ENCODE peak calls at places on chromosome 9, in six cellular contexts. Q, A, H, F, O and E are unnamed samples.

GRCh38 chr9:112665347-112665746 is 52.6 kb downstream of the INIP start:
- DNase-seq in A (no peak), Q (no peak), F (no peak), H (no peak), O (no peak), E (no peak)

GRCh38 chr9:113600477-113600851 is 136.9 kb downstream of the RGS3 start:
- DNase-seq in O (no peak), Q (no peak), F (no peak), A (no peak), H (no peak), E (no peak)

GRCh38 chr9:92650296-92650695 is 19.6 kb downstream of the IPPK start:
- DNase-seq in O (no peak), F (no peak), Q (no peak), A (no peak), H (no peak), E (no peak)

GRCh38 chr9:129335456-129336129 is 157.5 kb upstream of the IER5L start:
- DNase-seq in Q (no peak), A (no peak), H (no peak), O (no peak), F (no peak), E (no peak)

GRCh38 chr9:107426126-107426525 is 63.4 kb downstream of the KLF4 start:
- DNase-seq in O (no peak), Q (no peak), A (no peak), F (no peak), H (no peak), E (no peak)

GRCh38 chr9:135501261-135502167 is 1.0 kb downstream of the MRPS2 start:
- DNase-seq in A (no peak), Q (no peak), O (no peak), H (no peak), F (no peak), E (peak; percentile 44)

GRCh38 chr9:121321039-121321503 is 49.0 kb downstream of the STOM start:
- DNase-seq in F (no peak), H (no peak), A (no peak), Q (no peak), O (no peak), E (no peak)

GRCh38 chr9:134830926-134831720 is 49.5 kb upstream of the FCN2 start:
- DNase-seq in O (no peak), H (peak; percentile 5), F (no peak), Q (no peak), A (no peak), E (no peak)

GRCh38 chr9:134985451-134985850 is 67.7 kb upstream of the FCN1 start:
- DNase-seq in O (no peak), F (no peak), A (no peak), Q (no peak), H (no peak), E (no peak)

GRCh38 chr9:134175291-134175807 is 11.0 kb upstream of the RNU6ATAC start:
- DNase-seq in Q (no peak), F (no peak), A (no peak), H (no peak), O (no peak), E (no peak)

GRCh38 chr9:91676042-91676441 is 252.4 kb upstream of the NFIL3 start:
- DNase-seq in H (no peak), O (no peak), F (no peak), A (no peak), Q (no peak), E (no peak)

GRCh38 chr9:136566899-136567298 is 21.1 kb upstream of the NOTCH1 start:
- DNase-seq in O (no peak), H (no peak), F (peak; percentile 92), A (no peak), Q (no peak), E (peak; percentile 69)

GRCh38 chr9:82532504-82532903 is 530.4 kb downstream of the RASEF start:
- DNase-seq in H (peak; percentile 20), Q (peak; percentile 46), A (no peak), F (no peak), O (no peak), E (peak; percentile 7)

GRCh38 chr9:133427658-133428348 is 5.6 kb downstream of the ADAMTS13 start:
- DNase-seq in O (no peak), H (no peak), A (no peak), F (no peak), Q (no peak), E (no peak)

GRCh38 chr9:37156781-37157356 is 36.5 kb downstream of the ZCCHC7 start:
- DNase-seq in Q (no peak), F (no peak), A (no peak), O (no peak), H (no peak), E (no peak)

GRCh38 chr9:71357346-71357745 is 235.9 kb upstream of the TRPM3 start:
- DNase-seq in A (no peak), H (no peak), F (no peak), O (no peak), Q (no peak), E (no peak)

GRCh38 chr9:124814178-124814535 is 37.2 kb downstream of the OLFML2A start:
- DNase-seq in F (no peak), H (no peak), O (no peak), A (no peak), Q (no peak), E (no peak)

GRCh38 chr9:71678999-71679398 is 89.3 kb downstream of the CEMIP2 start:
- DNase-seq in H (no peak), O (no peak), A (no peak), Q (no peak), F (no peak), E (no peak)

GRCh38 chr9:20872340-20872977 is 159.0 kb downstream of the HACD4 start:
- DNase-seq in H (no peak), A (peak; percentile 63), F (no peak), Q (no peak), O (no peak), E (no peak)

GRCh38 chr9:35660966-35661413 is 2.9 kb downstream of the CCDC107 start:
- DNase-seq in H (peak; percentile 30), F (peak; percentile 38), O (no peak), Q (no peak), A (no peak), E (peak; percentile 79)

GRCh38 chr9:75229605-75230332 is 141.5 kb downstream of the OSTF1 start:
- DNase-seq in O (no peak), H (no peak), F (no peak), Q (no peak), A (no peak), E (no peak)